ENCODE peak calls at places on chromosomes 1 and 21, in eight cellular contexts. X, A, P, C, S, H, E and B are unnamed samples.

GRCh38 chr1:158101455-158101854 is 79.2 kb upstream of the CD1D start:
- DNase-seq in P (no peak), C (no peak), H (no peak), A (no peak), S (no peak), X (no peak), E (no peak), B (no peak)

GRCh38 chr1:65009176-65009575 is 42.8 kb upstream of the JAK1 start:
- DNase-seq in X (no peak), P (no peak), A (no peak), S (no peak), C (no peak), E (no peak), H (peak), B (no peak)

GRCh38 chr1:199272107-199272506 is 633.3 kb downstream of the PTPRC start:
- DNase-seq in H (peak), C (peak), S (no peak), A (peak), E (no peak), P (no peak), X (no peak), B (no peak)

GRCh38 chr1:70134148-70134547 is 71.2 kb downstream of the LRRC40 start:
- DNase-seq in A (no peak), H (no peak), C (peak), X (no peak), P (no peak), E (no peak), S (peak), B (no peak)

GRCh38 chr1:31051611-31052010 is 13.9 kb downstream of the PUM1 start:
- DNase-seq in P (no peak), H (no peak), S (no peak), E (no peak), A (no peak), C (no peak), X (no peak), B (no peak)

GRCh38 chr1:243416510-243416909 is 160.7 kb downstream of the SDCCAG8 start:
- DNase-seq in E (no peak), A (no peak), S (no peak), X (no peak), C (no peak), H (no peak), P (no peak), B (no peak)

GRCh38 chr1:31095298-31095981 is 29.9 kb upstream of the PUM1 start:
- DNase-seq in E (no peak), H (no peak), A (peak), S (no peak), X (no peak), P (no peak), C (peak), B (no peak)

GRCh38 chr1:64229307-64229706 is 25.9 kb downstream of the UBE2U start:
- DNase-seq in H (no peak), P (no peak), A (no peak), X (no peak), C (no peak), E (no peak), S (no peak), B (no peak)

GRCh38 chr1:36232212-36233031 is 8.2 kb downstream of the THRAP3 start:
- DNase-seq in A (no peak), C (no peak), H (no peak), S (no peak), E (no peak), X (no peak), P (no peak), B (no peak)

GRCh38 chr1:27519341-27520258 is 29.6 kb upstream of the WASF2 start:
- DNase-seq in P (no peak), C (peak), A (no peak), E (no peak), X (no peak), H (no peak), S (no peak), B (no peak)

GRCh38 chr21:31279986-31280385 is 64.1 kb downstream of the TIAM1 start:
- DNase-seq in E (no peak), P (no peak), X (no peak), H (no peak), C (no peak), A (no peak), S (no peak), B (no peak)

GRCh38 chr1:225691861-225692516 is 39.1 kb upstream of the ENAH start:
- DNase-seq in S (no peak), P (no peak), C (no peak), X (no peak), E (no peak), A (peak), H (no peak), B (no peak)

GRCh38 chr1:203133969-203134725 is 6.6 kb downstream of the ADORA1 start:
- DNase-seq in X (no peak), S (no peak), P (no peak), A (no peak), E (no peak), H (no peak), C (no peak), B (no peak)

GRCh38 chr1:177091036-177091435 is 73.5 kb downstream of the ASTN1 start:
- DNase-seq in H (no peak), P (no peak), C (peak), S (no peak), E (no peak), A (no peak), X (no peak), B (no peak)

GRCh38 chr1:113226118-113226517 is 153.1 kb downstream of the LRIG2 start:
- DNase-seq in H (no peak), S (no peak), P (no peak), C (no peak), E (no peak), A (no peak), X (no peak), B (no peak)

GRCh38 chr1:51488372-51489050 is 30.6 kb downstream of the EPS15 start:
- DNase-seq in S (no peak), C (no peak), E (no peak), A (no peak), X (no peak), P (no peak), H (no peak), B (no peak)

GRCh38 chr1:36420409-36420808 is 22.7 kb upstream of the LSM10 start:
- DNase-seq in H (no peak), P (no peak), X (no peak), C (peak), E (no peak), S (no peak), A (no peak), B (no peak)

GRCh38 chr1:200221614-200222282 is 188.1 kb downstream of the ZNF281 start:
- DNase-seq in C (no peak), E (no peak), X (no peak), H (no peak), S (no peak), P (no peak), A (no peak), B (no peak)

GRCh38 chr1:9760824-9761223 is 62.9 kb downstream of the CLSTN1 start:
- DNase-seq in S (no peak), P (no peak), C (no peak), X (no peak), E (no peak), A (no peak), H (no peak), B (no peak)

GRCh38 chr1:50667710-50668356 is 244.6 kb upstream of the DMRTA2 start:
- DNase-seq in X (no peak), E (no peak), S (no peak), H (no peak), A (no peak), P (no peak), C (peak), B (no peak)

GRCh38 chr1:66930823-66931174 is 6.0 kb downstream of the MIER1 start:
- DNase-seq in A (no peak), E (no peak), C (no peak), X (no peak), H (no peak), P (no peak), S (no peak), B (no peak)

GRCh38 chr1:118937413-118937812 is 50.7 kb downstream of the TBX15 start:
- DNase-seq in H (no peak), A (no peak), S (no peak), E (no peak), C (no peak), X (no peak), P (no peak), B (no peak)
- H3K4me3 ChIP-seq in H (no peak), A (no peak), S (no peak), E (no peak), C (no peak), X (no peak), P (no peak), B (no peak)

GRCh38 chr1:84991097-84991890 is 5.6 kb downstream of the MCOLN2 start:
- DNase-seq in P (no peak), H (no peak), A (no peak), E (no peak), X (no peak), C (no peak), S (no peak), B (no peak)
- H3K4me3 ChIP-seq in P (no peak), H (no peak), A (no peak), E (no peak), X (no peak), C (no peak), S (no peak), B (no peak)

GRCh38 chr1:195594773-195595172 is 1013.5 kb downstream of the KCNT2 start:
- DNase-seq in X (no peak), E (no peak), H (no peak), A (no peak), S (no peak), C (no peak), P (no peak), B (no peak)
- H3K4me3 ChIP-seq in X (no peak), E (no peak), H (no peak), A (no peak), S (no peak), C (no peak), P (no peak), B (no peak)

GRCh38 chr1:211741799-211742198 is 66.4 kb upstream of the NEK2 start:
- DNase-seq in H (no peak), S (no peak), C (peak), P (no peak), A (no peak), E (no peak), X (no peak), B (no peak)

GRCh38 chr1:211739671-211740411 is 64.4 kb upstream of the NEK2 start:
- DNase-seq in P (no peak), H (no peak), A (no peak), S (no peak), X (no peak), E (no peak), C (no peak), B (peak)

GRCh38 chr1:211742889-211743529 is 67.6 kb upstream of the NEK2 start:
- DNase-seq in X (no peak), S (no peak), C (no peak), E (no peak), A (no peak), H (no peak), P (no peak), B (no peak)

GRCh38 chr1:211741116-211741515 is 65.7 kb upstream of the NEK2 start:
- DNase-seq in X (no peak), A (no peak), H (no peak), P (no peak), E (no peak), C (no peak), S (no peak), B (no peak)

GRCh38 chr1:211742272-211742671 is 66.9 kb upstream of the NEK2 start:
- DNase-seq in C (no peak), S (no peak), X (no peak), H (no peak), A (no peak), P (no peak), E (no peak), B (no peak)
- H3K4me3 ChIP-seq in C (no peak), S (no peak), X (no peak), H (no peak), A (no peak), P (no peak), E (no peak), B (no peak)

GRCh38 chr1:76957961-76958360 is 90.7 kb downstream of the ST6GALNAC5 start:
- DNase-seq in H (no peak), P (no peak), S (no peak), E (no peak), C (no peak), X (no peak), A (no peak), B (no peak)
- H3K4me3 ChIP-seq in H (no peak), P (no peak), S (no peak), E (no peak), C (no peak), X (no peak), A (no peak), B (no peak)

GRCh38 chr1:54800899-54801759 is at the start of gene TTC22:
- DNase-seq in S (peak), C (peak), H (peak), A (no peak), X (no peak), E (no peak), P (no peak), B (peak)
- H3K4me3 ChIP-seq in S (peak), C (no peak), H (peak), A (no peak), X (peak), E (peak), P (peak), B (peak)

GRCh38 chr21:41322496-41323382 is 6.1 kb downstream of the FAM3B start:
- DNase-seq in S (no peak), P (no peak), C (no peak), X (no peak), A (no peak), H (no peak), E (no peak), B (no peak)

GRCh38 chr21:41319273-41319672 is 2.7 kb downstream of the FAM3B start:
- DNase-seq in C (no peak), P (no peak), E (no peak), A (no peak), H (no peak), S (no peak), X (no peak), B (no peak)

GRCh38 chr21:41318218-41318617 is 1.6 kb downstream of the FAM3B start:
- DNase-seq in S (no peak), E (no peak), A (no peak), C (no peak), X (no peak), P (no peak), H (no peak), B (no peak)

GRCh38 chr21:41321908-41322495 is 5.4 kb downstream of the FAM3B start:
- DNase-seq in X (no peak), H (no peak), E (no peak), P (no peak), A (no peak), S (no peak), C (no peak), B (no peak)

DNA sequence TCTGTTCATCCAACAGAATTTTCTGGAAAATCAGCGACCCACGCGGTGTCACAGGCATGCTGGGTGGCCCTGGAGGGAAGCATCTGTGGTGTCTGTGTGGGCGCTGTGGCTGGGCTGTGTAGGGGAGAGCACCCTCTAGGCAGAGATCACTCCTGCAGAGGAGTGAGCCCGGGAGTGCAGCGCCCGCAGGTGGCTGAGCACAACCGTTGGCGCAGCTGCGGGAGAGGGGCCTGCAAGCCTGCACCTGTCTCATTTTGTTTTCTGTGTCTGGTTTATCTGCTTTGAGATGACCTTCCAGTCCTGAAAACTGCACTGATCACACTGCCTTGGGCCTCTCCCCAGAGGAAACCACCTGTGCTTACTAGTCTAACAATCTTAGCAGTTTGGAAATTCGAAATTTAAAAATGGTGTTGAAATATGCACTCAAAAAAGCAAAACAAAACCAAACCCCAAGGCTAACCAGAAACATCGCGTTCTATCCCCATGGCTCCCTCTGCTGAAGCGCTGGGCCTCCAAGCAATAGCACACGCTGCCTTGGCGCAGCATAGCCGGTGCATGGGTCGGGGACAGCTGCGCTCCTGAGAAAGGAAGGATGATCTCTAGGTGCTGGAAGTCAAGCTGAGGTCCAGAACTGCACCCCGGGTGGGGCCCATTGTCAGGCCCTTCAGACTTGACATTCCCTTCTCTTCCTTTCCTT is 4.8 kb downstream of the FAM3B start:
- DNase-seq in S (no peak), C (no peak), P (no peak), E (no peak), H (no peak), A (no peak), X (no peak), B (peak)
- H3K4me3 ChIP-seq in S (no peak), C (no peak), P (no peak), E (no peak), H (no peak), A (no peak), X (no peak), B (no peak)

DNA sequence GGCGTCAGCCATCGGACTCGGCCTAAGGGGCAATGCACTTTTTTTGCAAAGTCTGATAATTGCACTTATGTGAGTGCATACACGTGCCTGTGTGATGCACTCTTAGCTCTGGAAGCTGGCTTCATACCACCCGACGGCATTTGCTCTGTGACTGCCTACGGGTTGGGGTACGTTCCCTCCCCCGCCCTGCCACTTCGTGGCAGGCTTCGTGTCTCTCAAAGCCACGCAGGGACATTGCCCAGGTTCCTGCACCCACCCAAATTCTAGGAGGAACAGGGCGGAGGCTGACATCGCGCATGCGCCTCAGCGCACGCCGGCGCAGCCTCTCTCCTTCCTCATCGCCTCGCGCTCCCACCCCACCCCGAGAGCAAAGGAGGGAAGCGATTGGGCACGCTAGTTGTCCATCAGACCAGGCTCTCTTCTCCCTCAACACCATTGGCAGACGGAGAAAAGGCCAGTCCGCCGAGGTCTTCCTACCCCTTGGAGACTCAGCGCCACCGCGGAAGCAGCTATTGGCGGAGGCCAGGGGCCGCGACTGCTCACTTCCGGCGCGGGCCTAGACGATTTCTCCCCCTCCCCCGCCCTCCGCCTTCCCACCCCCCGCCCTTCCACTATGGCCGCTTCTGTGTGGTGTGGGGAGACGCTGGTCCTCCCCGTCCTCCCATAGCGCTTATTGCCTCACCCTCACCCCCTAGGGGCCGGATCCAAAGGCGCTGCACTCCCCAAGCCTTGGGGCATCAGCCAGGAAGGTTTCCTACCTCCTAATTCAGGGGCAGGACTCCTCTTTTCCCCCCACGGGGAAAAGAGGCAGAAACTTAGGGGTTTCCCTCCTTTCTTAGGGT is at the start of gene INTS3:
- DNase-seq in P (peak), X (peak), S (peak), H (peak), A (peak), E (peak), C (peak), B (peak)
- H3K4me3 ChIP-seq in P (peak), X (peak), S (peak), H (peak), A (peak), E (peak), C (peak), B (peak)

DNA sequence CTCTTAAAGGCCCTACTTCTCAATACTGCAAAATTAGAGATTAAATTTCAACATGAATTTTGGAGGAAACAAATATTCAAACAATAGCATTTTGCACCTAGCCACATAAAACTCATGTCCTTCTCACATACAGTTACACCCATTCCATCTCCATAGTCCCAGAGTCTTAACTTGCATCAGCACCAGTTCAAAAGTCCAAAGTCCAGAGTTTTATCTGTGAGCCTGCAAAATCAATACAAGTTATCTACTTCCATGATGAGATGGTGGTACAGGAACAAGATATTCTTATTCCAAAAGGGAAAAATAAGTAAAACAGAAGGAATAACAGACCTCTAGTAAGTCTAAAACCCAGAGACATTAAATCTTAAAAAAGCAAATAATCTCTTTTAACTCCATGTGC is 686.0 kb upstream of the ADGRL4 start:
- DNase-seq in H (no peak), X (no peak), P (no peak), A (no peak), E (no peak), S (no peak), C (no peak), B (no peak)
- H3K4me3 ChIP-seq in H (no peak), X (no peak), P (no peak), A (no peak), E (no peak), S (no peak), C (no peak), B (no peak)

GRCh38 chr1:224500802-224501201 is 66.2 kb upstream of the WDR26 start:
- DNase-seq in E (no peak), X (no peak), P (no peak), S (no peak), A (no peak), H (peak), C (no peak), B (no peak)
- H3K4me3 ChIP-seq in E (no peak), X (no peak), P (no peak), S (no peak), A (no peak), H (no peak), C (no peak), B (no peak)